ENCODE peak calls at places on chromosome 17, in five cellular contexts. X is body of pancreas, N is upper lobe of left lung, M is cardiac muscle cell, S is endodermal cell. A is an unnamed sample. For H3K27me3 and H3K9me3, the result is how much of the 10 kb centered on the place peaks cover.

GRCh38 chr17:75844530-75845057 is 390 bp upstream of the UNC13D start:
- DNase-seq in X (peak), N (peak), M (no peak), S (no peak), A (no peak)

GRCh38 chr17:12622726-12623125 is 43.0 kb upstream of the MYOCD start:
- DNase-seq in X (no peak), N (no peak), M (peak), S (no peak), A (no peak)

GRCh38 chr17:74818306-74818705 is 41.4 kb downstream of the GRIN2C start:
- DNase-seq in X (no peak), N (no peak), M (no peak), S (peak), A (no peak)

GRCh38 chr17:18138065-18138749 is 29.7 kb downstream of the MYO15A start:
- DNase-seq in X (no peak), N (no peak), M (no peak), S (no peak), A (no peak)

GRCh38 chr17:78539771-78540170 is 37.4 kb downstream of the DNAH17 start:
- DNase-seq in X (no peak), N (no peak), M (no peak), S (peak), A (no peak)

GRCh38 chr17:59761385-59762021 is 54.0 kb downstream of the VMP1 start:
- DNase-seq in X (no peak), N (no peak), M (peak), S (peak), A (peak)

GRCh38 chr17:7045492-7046126 is 1.7 kb upstream of the SLC16A11 start:
- DNase-seq in X (peak), N (no peak), M (peak), S (peak), A (no peak)

GRCh38 chr17:4893721-4894560 is 5.4 kb upstream of the C17orf107 start:
- DNase-seq in X (no peak), N (peak), M (no peak), S (peak), A (no peak)

GRCh38 chr17:44556854-44557606 is at the start of gene FZD2:
- DNase-seq in X (peak), N (peak), M (peak), S (peak), A (peak)

GRCh38 chr17:75454193-75454592 is 2.2 kb upstream of the TMEM94 start:
- DNase-seq in X (no peak), N (no peak), M (no peak), S (no peak), A (no peak)

GRCh38 chr17:79977711-79978544 is 57.7 kb downstream of the TBC1D16 start:
- DNase-seq in X (peak), N (peak), M (no peak), S (peak), A (no peak)

GRCh38 chr17:16986391-16986790 is 14.5 kb upstream of the TNFRSF13B start:
- DNase-seq in X (no peak), N (no peak), M (peak), S (peak), A (no peak)

GRCh38 chr17:82030470-82031302 is 792 bp upstream of the RAC3 start:
- DNase-seq in X (peak), N (peak), M (peak), S (peak), A (no peak)

GRCh38 chr17:50879086-50879485 is 12.9 kb upstream of the TOB1 start:
- DNase-seq in X (no peak), N (no peak), M (no peak), S (peak), A (no peak)

GRCh38 chr17:43578699-43579569 is 32.8 kb upstream of the ETV4 start:
- DNase-seq in X (no peak), N (peak), M (peak), S (peak), A (peak)

GRCh38 chr17:75109047-75109406 is 742 bp upstream of the ARMC7 start:
- DNase-seq in X (no peak), N (no peak), M (no peak), S (peak), A (no peak)

GRCh38 chr17:1714488-1714979 is 4.4 kb upstream of the TLCD2 start:
- DNase-seq in X (peak), N (peak), M (peak), S (peak), A (peak)

GRCh38 chr17:36867716-36868115 is 69.6 kb upstream of the LHX1 start:
- DNase-seq in X (no peak), N (no peak), M (no peak), S (no peak), A (no peak)

GRCh38 chr17:44304651-44305050 is 3.8 kb upstream of the RUNDC3A start:
- DNase-seq in X (no peak), N (no peak), M (no peak), S (no peak), A (no peak)

GRCh38 chr17:59844884-59845594 is 47.7 kb downstream of the TUBD1 start:
- DNase-seq in X (no peak), N (no peak), M (peak), S (no peak), A (no peak)

GRCh38 chr17:83080641-83081560 is 1.5 kb downstream of the METRNL start:
- DNase-seq in X (peak), N (peak), M (peak), S (peak), A (peak)

GRCh38 chr17:81039854-81040758 is 5.2 kb downstream of the BAIAP2 start:
- DNase-seq in X (no peak), N (peak), M (peak), S (no peak), A (peak)

GRCh38 chr17:57735230-57735629 is 9.9 kb downstream of the CCDC182 start:
- DNase-seq in X (no peak), N (no peak), M (no peak), S (no peak), A (no peak)
- H3K27me3 ChIP-seq in X (under half), N (under half), M (under half), S (under half), A (under half)

DNA sequence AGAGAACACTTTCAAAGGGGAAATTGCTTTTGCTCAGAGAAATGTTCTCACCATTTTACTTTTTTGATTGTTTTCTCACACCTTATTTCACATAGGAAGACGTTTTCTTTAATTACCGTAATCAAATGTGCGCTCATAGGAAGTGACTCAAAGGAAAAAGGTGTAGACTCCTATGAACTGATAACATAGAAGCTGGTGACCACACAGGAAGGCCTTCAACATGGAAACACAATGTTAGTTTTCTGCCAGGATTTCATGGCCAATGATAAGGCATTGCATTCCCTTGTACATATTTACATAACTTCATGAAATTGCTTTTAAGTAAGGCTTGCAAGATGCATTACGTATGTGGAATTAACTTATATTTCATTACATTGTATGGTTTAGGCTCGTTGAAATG is 40.9 kb upstream of the KCNJ16 start:
- DNase-seq in X (no peak), N (no peak), M (peak), S (no peak), A (no peak)
- H3K9me3 ChIP-seq in X (under half), N (under half), M (under half), S (under half), A (under half)

GRCh38 chr17:49444384-49444783 is 29.7 kb upstream of the PHB1 start:
- DNase-seq in X (no peak), N (no peak), M (no peak), S (no peak), A (no peak)
- H3K4me3 ChIP-seq in X (no peak), N (no peak), M (no peak), S (no peak), A (no peak)

GRCh38 chr17:29016635-29017034 is 10.8 kb upstream of the SEZ6 start:
- DNase-seq in X (no peak), N (no peak), M (no peak), S (no peak), A (no peak)
- H3K27me3 ChIP-seq in X (under half), N (under half), M (under half), S (under half), A (under half)

DNA sequence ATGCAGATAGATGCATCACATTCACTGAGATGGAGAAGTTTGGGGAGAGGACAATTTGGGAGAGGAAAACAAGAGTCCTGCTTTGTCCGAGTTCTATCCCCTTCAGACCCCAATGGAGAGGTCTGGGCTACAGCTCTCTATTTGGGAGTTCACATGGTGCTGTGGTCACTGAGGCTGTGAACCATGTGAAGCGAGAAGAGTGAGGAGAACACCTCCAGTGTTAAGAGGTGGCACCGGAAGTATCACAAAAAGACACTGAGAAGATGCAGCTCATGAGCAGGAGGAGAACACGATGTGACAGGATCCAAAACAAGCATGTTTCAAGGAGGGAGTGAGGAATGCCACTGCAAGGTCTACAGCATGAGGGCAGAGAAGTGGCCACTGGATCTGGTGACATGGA is 39.7 kb downstream of the PIK3R5 start:
- DNase-seq in X (no peak), N (no peak), M (no peak), S (no peak), A (no peak)
- H3K9me3 ChIP-seq in X (under half), N (under half), M (under half), S (under half), A (under half)

GRCh38 chr17:65755799-65756198 is 194.4 kb upstream of the AXIN2 start:
- DNase-seq in X (no peak), N (no peak), M (no peak), S (no peak), A (no peak)
- H3K4me3 ChIP-seq in X (no peak), N (no peak), M (no peak), S (no peak), A (no peak)

A was measured in MG63.